ENCODE peak calls at places on chromosomes 6 and 20, in four cellular contexts. K, C, U and W are unnamed samples.

GRCh38 chr6:157898169-157898568 is 75.1 kb downstream of the SNX9 start:
- DNase-seq in C (peak), K (no peak), U (peak), W (no peak)

GRCh38 chr6:158816329-158816728 is 2.8 kb downstream of the EZR start:
- DNase-seq in K (no peak), C (peak), U (no peak), W (peak)

GRCh38 chr20:58482416-58482815 is 32.8 kb downstream of the APCDD1L start:
- DNase-seq in U (peak), K (no peak), C (no peak), W (no peak)

GRCh38 chr20:20410678-20411077 is 42.8 kb downstream of the INSM1 start:
- DNase-seq in U (peak), C (no peak), K (peak), W (no peak)

GRCh38 chr6:35048631-35049083 is 92.5 kb downstream of the TCP11 start:
- DNase-seq in K (peak), C (peak), U (peak), W (peak)

GRCh38 chr6:25981529-25982263 is 19.1 kb downstream of the TRIM38 start:
- DNase-seq in U (peak), C (no peak), K (no peak), W (no peak)

GRCh38 chr6:135557582-135557981 is 60.0 kb upstream of the AHI1 start:
- DNase-seq in C (no peak), K (no peak), U (no peak), W (no peak)

GRCh38 chr6:137801352-137802088 is 65.5 kb upstream of the TNFAIP3 start:
- DNase-seq in U (no peak), C (no peak), K (no peak), W (no peak)

GRCh38 chr20:52340036-52340634 is 148.6 kb upstream of the ZFP64 start:
- DNase-seq in C (no peak), U (no peak), K (no peak), W (no peak)

GRCh38 chr20:48765359-48765758 is 62.4 kb downstream of the PREX1 start:
- DNase-seq in U (no peak), C (no peak), K (no peak), W (no peak)

GRCh38 chr6:13769655-13770053 is 44.7 kb downstream of the MCUR1 start:
- DNase-seq in K (no peak), C (no peak), U (no peak), W (no peak)

GRCh38 chr6:125104425-125104824 is 49.1 kb upstream of the TPD52L1 start:
- DNase-seq in C (no peak), K (no peak), U (peak), W (no peak)

GRCh38 chr6:131894735-131895424 is 56.3 kb downstream of the CCN2 start:
- DNase-seq in K (no peak), C (no peak), U (peak), W (no peak)

GRCh38 chr6:804771-805170 is 111.8 kb upstream of the EXOC2 start:
- DNase-seq in U (no peak), K (no peak), C (no peak), W (no peak)

GRCh38 chr6:34491091-34491430 is 25.2 kb downstream of the PACSIN1 start:
- DNase-seq in K (peak), U (peak), C (no peak), W (no peak)

GRCh38 chr6:104421650-104422049 is 438.1 kb downstream of the HACE1 start:
- DNase-seq in U (no peak), K (no peak), C (no peak), W (no peak)

GRCh38 chr20:26216025-26216424 is 519.4 kb upstream of the ZNF337 start:
- DNase-seq in U (no peak), K (no peak), C (no peak), W (no peak)

GRCh38 chr20:295804-296203 is 1.6 kb upstream of the ZCCHC3 start:
- DNase-seq in C (no peak), U (no peak), K (no peak), W (no peak)

GRCh38 chr20:297925-298754 is 770 bp downstream of the ZCCHC3 start:
- DNase-seq in C (peak), K (peak), U (peak), W (peak)

GRCh38 chr20:298755-299391 is 1.5 kb downstream of the ZCCHC3 start:
- DNase-seq in K (no peak), U (no peak), C (no peak), W (no peak)

GRCh38 chr20:294602-295001 is 2.8 kb upstream of the ZCCHC3 start:
- DNase-seq in K (no peak), C (no peak), U (no peak), W (no peak)

DNA sequence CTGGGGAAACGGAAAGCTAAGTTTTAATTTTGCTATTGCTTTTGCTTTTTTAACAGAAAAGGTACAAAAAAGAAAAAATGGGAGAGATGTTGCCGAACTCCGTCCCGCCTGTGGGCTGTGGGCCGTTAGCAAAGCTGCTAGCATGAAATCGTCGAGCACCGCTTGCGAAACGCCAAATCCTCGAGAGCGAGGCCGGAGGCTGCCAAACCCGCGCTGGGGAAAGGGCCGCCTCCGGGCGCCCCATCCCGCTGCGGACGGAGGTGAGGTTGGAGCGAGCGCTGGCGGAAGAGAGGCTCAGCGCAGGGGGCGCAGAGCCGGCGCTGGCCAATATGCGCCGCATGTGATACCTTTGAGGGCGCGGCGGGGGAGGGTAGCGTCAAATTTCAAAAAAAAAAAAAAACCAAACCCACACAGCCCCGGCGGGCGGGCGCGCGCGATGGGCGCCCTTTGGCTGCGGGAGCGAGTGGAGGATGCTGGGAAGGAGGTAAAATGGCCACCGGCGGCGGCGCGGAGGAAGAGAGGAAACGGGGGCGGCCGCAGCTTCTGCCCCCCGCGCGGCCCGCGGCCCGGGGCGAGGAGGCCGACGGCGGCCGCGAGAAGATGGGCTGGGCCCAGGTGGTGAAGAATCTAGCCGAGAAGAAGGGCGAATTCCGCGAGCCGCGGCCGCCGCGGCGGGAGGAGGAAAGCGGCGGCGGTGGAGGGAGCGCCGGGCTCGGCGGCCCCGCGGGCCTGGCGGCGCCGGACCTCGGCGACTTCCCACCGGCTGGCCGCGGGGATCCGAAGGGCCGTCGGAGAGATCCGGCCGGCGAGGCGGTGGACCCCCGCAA is at the start of gene ZCCHC3:
- DNase-seq in U (peak), C (peak), K (peak), W (peak)
- TF ChIP-seq CTCF in U (peak), C (peak), K (peak), W (no peak)

DNA sequence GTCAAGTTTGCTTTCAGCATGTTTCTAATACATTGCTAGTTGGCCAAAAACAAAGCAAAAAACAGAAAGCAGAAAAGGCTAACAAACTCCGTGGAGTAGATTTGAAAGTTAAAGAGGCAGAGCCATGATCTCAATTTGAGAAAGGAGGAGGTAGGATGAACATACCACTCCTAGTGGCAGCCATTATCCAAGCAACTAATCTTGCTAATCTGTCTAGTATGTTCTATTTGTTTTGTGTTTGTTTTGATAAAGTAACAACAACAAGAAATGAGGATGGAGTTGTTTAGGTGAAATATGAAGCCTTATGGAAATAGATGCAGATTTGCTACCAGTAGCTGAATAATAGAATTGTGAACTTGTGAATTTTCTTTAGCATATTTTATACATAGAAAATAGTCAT is 295.5 kb upstream of the PRDM1 start:
- DNase-seq in U (peak), K (no peak), C (peak), W (no peak)
- TF ChIP-seq CTCF in U (peak), K (no peak), C (peak), W (no peak)

GRCh38 chr6:67345946-67346345 is 1289.1 kb upstream of the ADGRB3 start:
- DNase-seq in C (peak), U (peak), K (no peak), W (no peak)
- TF ChIP-seq CTCF in C (no peak), U (no peak), K (no peak), W (no peak)

GRCh38 chr20:35359335-35359997 is 52.3 kb downstream of the UQCC1 start:
- DNase-seq in K (no peak), C (no peak), U (no peak), W (no peak)

GRCh38 chr20:35360033-35360432 is 51.7 kb downstream of the UQCC1 start:
- DNase-seq in K (no peak), U (no peak), C (no peak), W (no peak)

GRCh38 chr20:35368616-35369423 is 43.0 kb downstream of the UQCC1 start:
- DNase-seq in K (no peak), U (peak), C (peak), W (no peak)

DNA sequence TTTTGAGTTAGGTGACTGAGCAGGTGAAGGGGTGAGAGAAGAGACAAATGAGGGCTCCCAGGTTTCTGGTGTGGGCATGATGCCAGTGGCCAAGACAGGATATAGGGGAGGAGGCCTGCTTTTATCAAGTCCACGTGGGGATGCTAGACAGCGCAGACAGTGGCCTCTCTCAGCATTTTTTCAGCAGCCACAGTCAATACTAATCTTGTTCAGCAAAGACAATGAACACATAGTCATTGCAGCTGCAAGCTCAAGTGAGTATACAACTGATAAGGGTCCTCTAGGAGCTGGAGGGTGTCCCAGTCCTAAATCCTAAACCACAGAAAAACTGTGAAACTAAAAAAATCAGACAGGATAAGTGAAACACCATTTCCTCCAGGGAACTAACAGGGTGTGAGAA is 48.6 kb downstream of the UQCC1 start:
- DNase-seq in K (peak), U (peak), C (no peak), W (no peak)
- TF ChIP-seq CTCF in K (no peak), U (no peak), C (no peak), W (no peak)

DNA sequence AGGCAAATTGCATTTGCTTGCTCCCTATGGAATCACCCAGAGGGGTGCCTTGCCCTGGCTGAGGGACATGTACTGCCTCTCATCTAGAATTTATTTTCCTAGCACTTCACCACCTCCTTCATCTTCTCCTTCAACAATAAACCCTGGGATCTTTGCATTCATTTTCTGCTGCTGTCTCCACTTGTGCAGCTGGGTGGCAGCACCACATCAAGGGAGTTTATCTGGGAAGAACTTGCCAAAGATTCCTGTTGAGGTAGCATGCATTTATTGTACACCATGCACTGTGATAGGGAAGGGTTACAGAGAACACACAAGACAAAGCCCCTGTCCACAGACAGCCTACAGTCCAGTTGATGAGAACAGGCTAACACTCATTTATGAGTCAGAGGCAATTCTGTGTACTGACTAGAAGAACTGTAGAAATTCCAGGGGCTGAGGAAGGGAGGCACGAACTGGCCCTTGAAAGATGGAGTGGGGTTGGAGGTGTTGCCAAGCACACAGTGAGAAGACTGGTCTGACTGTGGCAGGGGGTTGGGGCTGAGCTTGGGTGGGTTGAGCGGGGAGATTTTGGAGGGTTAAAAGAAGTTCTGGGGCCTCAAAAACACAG is 17.5 kb downstream of the C20orf173 start:
- DNase-seq in C (peak), K (no peak), U (peak), W (no peak)
- TF ChIP-seq CTCF in C (peak), K (peak), U (peak), W (peak)